ENCODE peak calls at places on chromosomes 1 and 21, in nine cellular contexts. S is foreskin fibroblast; X is BE2C; Q is lung; J is fibroblast of pulmonary artery; P is naive thymus-derived CD8-positive, alpha-beta T cell; M is WTC11; E is left cardiac atrium; T is endothelial cell. R is an unnamed sample.

GRCh38 chr21:36929622-36930021 is 36.8 kb downstream of the HLCS start:
- DNase-seq in S (peak; percentile 28), X (no peak), Q (no peak), J (peak; percentile 20), P (no peak), M (no peak), E (no peak), T (no peak), R (no peak)

GRCh38 chr1:237672748-237673147 is 218.0 kb downstream of the ZP4 start:
- DNase-seq in S (no peak), X (peak; percentile 14), Q (no peak), J (no peak), P (no peak), M (no peak), E (no peak), T (no peak), R (no peak)

GRCh38 chr1:162179121-162179520 is 109.6 kb downstream of the NOS1AP start:
- DNase-seq in S (no peak), X (no peak), Q (no peak), J (no peak), P (no peak), M (no peak), E (no peak), T (no peak), R (no peak)

GRCh38 chr1:44262414-44262813 is 49.1 kb downstream of the DMAP1 start:
- DNase-seq in S (no peak), X (no peak), Q (no peak), J (no peak), P (no peak), M (no peak), E (no peak), T (no peak), R (no peak)

GRCh38 chr1:96722161-96722908 is 751 bp downstream of the PTBP2 start:
- DNase-seq in S (peak; percentile 53), X (peak; percentile 73), Q (peak; percentile 45), J (peak; percentile 74), P (no peak), M (peak; percentile 50), E (peak; percentile 71), T (peak; percentile 59), R (peak; percentile 57)

GRCh38 chr1:155078496-155079209 is at the start of gene EFNA3:
- DNase-seq in S (peak; percentile 50), X (peak; percentile 80), Q (no peak), J (peak; percentile 48), P (no peak), M (peak; percentile 84), E (peak; percentile 82), T (peak; percentile 66), R (peak; percentile 56)

GRCh38 chr1:54818461-54819194 is 17.5 kb upstream of the TTC22 start:
- DNase-seq in S (no peak), X (no peak), Q (no peak), J (peak; percentile 31), P (no peak), M (no peak), E (no peak), T (no peak), R (no peak)

GRCh38 chr1:8314346-8315280 is 3.3 kb upstream of the SLC45A1 start:
- DNase-seq in S (peak; percentile 66), X (peak; percentile 62), Q (peak; percentile 82), J (peak; percentile 87), P (peak; percentile 22), M (peak; percentile 86), E (peak; percentile 70), T (peak; percentile 86), R (peak; percentile 32)

GRCh38 chr1:167563579-167564246 is 10.2 kb upstream of the CREG1 start:
- DNase-seq in S (no peak), X (peak; percentile 55), Q (no peak), J (no peak), P (no peak), M (no peak), E (no peak), T (no peak), R (no peak)

GRCh38 chr1:221714227-221715116 is 27.4 kb downstream of the DUSP10 start:
- DNase-seq in S (no peak), X (peak; percentile 89), Q (no peak), J (no peak), P (no peak), M (no peak), E (no peak), T (no peak), R (no peak)

GRCh38 chr1:98323906-98324358 is 337.6 kb upstream of the SNX7 start:
- DNase-seq in S (peak; percentile 91), X (no peak), Q (peak; percentile 45), J (peak; percentile 98), P (no peak), M (no peak), E (peak; percentile 38), T (peak; percentile 23), R (no peak)

GRCh38 chr1:50553921-50554320 is 130.7 kb upstream of the DMRTA2 start:
- DNase-seq in S (no peak), X (no peak), Q (no peak), J (no peak), P (no peak), M (no peak), E (no peak), T (no peak), R (no peak)

GRCh38 chr1:61050541-61051454 is 31.6 kb upstream of the NFIA start:
- DNase-seq in S (no peak), X (peak; percentile 27), Q (peak; percentile 45), J (peak; percentile 21), P (no peak), M (peak; percentile 53), E (peak; percentile 83), T (peak; percentile 53), R (no peak)

GRCh38 chr1:60130703-60131102 is 57.1 kb upstream of the C1orf87 start:
- DNase-seq in S (peak; percentile 64), X (no peak), Q (no peak), J (peak; percentile 16), P (no peak), M (no peak), E (no peak), T (no peak), R (no peak)

GRCh38 chr1:10755977-10756521 is 40.4 kb downstream of the CASZ1 start:
- DNase-seq in S (peak; percentile 10), X (peak; percentile 76), Q (peak; percentile 50), J (peak; percentile 39), P (peak; percentile 65), M (no peak), E (peak; percentile 81), T (no peak), R (peak; percentile 41)

GRCh38 chr21:31987696-31988095 is 114.9 kb downstream of the HUNK start:
- DNase-seq in S (no peak), X (no peak), Q (no peak), J (no peak), P (no peak), M (no peak), E (no peak), T (no peak), R (no peak)